ENCODE peak calls at places on chromosomes 16 and 17, in four cellular contexts. One of them, this sample, is unnamed.

GRCh38 chr16:83882118-83882879 is 16.6 kb upstream of the MLYCD start:
- DNase-seq in HFF-Myc: no peak
- DNase-seq in epithelial cell of esophagus: no peak
- DNase-seq in choroid plexus epithelial cell: no peak
- DNase-seq in this sample: no peak

GRCh38 chr16:68338326-68339119 is 27.7 kb downstream of the PRMT7 start:
- DNase-seq in HFF-Myc: no peak
- DNase-seq in epithelial cell of esophagus: no peak
- DNase-seq in choroid plexus epithelial cell: no peak
- DNase-seq in this sample: no peak

GRCh38 chr17:71229036-71229435 is 891.8 kb upstream of the SOX9 start:
- DNase-seq in HFF-Myc: no peak
- DNase-seq in epithelial cell of esophagus: no peak
- DNase-seq in choroid plexus epithelial cell: no peak
- DNase-seq in this sample: no peak

GRCh38 chr16:86990451-86990850 is 326.7 kb downstream of the C16orf95 start:
- DNase-seq in HFF-Myc: no peak
- DNase-seq in epithelial cell of esophagus: no peak
- DNase-seq in choroid plexus epithelial cell: no peak
- DNase-seq in this sample: no peak

GRCh38 chr17:6843241-6843890 is 11.8 kb upstream of the TEKT1 start:
- DNase-seq in HFF-Myc: peak; percentile 16
- DNase-seq in epithelial cell of esophagus: peak; percentile 73
- DNase-seq in choroid plexus epithelial cell: peak; percentile 74
- DNase-seq in this sample: no peak

GRCh38 chr17:45743626-45744326 is 40.3 kb upstream of the CRHR1 start:
- DNase-seq in HFF-Myc: no peak
- DNase-seq in epithelial cell of esophagus: no peak
- DNase-seq in choroid plexus epithelial cell: no peak
- DNase-seq in this sample: no peak

GRCh38 chr16:4371481-4372314 is at the start of gene VASN:
- DNase-seq in HFF-Myc: no peak
- DNase-seq in epithelial cell of esophagus: peak; percentile 72
- DNase-seq in choroid plexus epithelial cell: peak; percentile 76
- DNase-seq in this sample: peak; percentile 89

GRCh38 chr16:10256855-10257641 is 74.8 kb upstream of the GRIN2A start:
- DNase-seq in HFF-Myc: no peak
- DNase-seq in epithelial cell of esophagus: peak; percentile 35
- DNase-seq in choroid plexus epithelial cell: peak; percentile 43
- DNase-seq in this sample: peak; percentile 52

GRCh38 chr17:6163632-6164319 is 93.6 kb downstream of the WSCD1 start:
- DNase-seq in HFF-Myc: peak; percentile 2
- DNase-seq in epithelial cell of esophagus: peak; percentile 32
- DNase-seq in choroid plexus epithelial cell: no peak
- DNase-seq in this sample: no peak

GRCh38 chr17:34852141-34852540 is 109.1 kb downstream of the CCT6B start:
- DNase-seq in HFF-Myc: no peak
- DNase-seq in epithelial cell of esophagus: no peak
- DNase-seq in choroid plexus epithelial cell: no peak
- DNase-seq in this sample: no peak

GRCh38 chr17:64091116-64091515 is 38.8 kb downstream of the ERN1 start:
- DNase-seq in HFF-Myc: no peak
- DNase-seq in epithelial cell of esophagus: peak; percentile 66
- DNase-seq in choroid plexus epithelial cell: peak; percentile 28
- DNase-seq in this sample: no peak

GRCh38 chr17:27846042-27846655 is 45.8 kb upstream of the NOS2 start:
- DNase-seq in HFF-Myc: no peak
- DNase-seq in epithelial cell of esophagus: no peak
- DNase-seq in choroid plexus epithelial cell: no peak
- DNase-seq in this sample: no peak

GRCh38 chr17:46742539-46743270 is 75.8 kb downstream of the WNT3 start:
- DNase-seq in HFF-Myc: peak; percentile 32
- DNase-seq in epithelial cell of esophagus: peak; percentile 97
- DNase-seq in choroid plexus epithelial cell: peak; percentile 91
- DNase-seq in this sample: peak; percentile 84

GRCh38 chr16:12201216-12201615 is 224.7 kb downstream of the SNX29 start:
- DNase-seq in HFF-Myc: no peak
- DNase-seq in epithelial cell of esophagus: no peak
- DNase-seq in choroid plexus epithelial cell: peak; percentile 28
- DNase-seq in this sample: no peak

GRCh38 chr16:49695782-49696413 is 160.0 kb downstream of the ZNF423 start:
- DNase-seq in HFF-Myc: no peak
- DNase-seq in epithelial cell of esophagus: no peak
- DNase-seq in choroid plexus epithelial cell: no peak
- DNase-seq in this sample: no peak

GRCh38 chr17:60091109-60091508 is 12.4 kb upstream of the HEATR6 start:
- DNase-seq in HFF-Myc: no peak
- DNase-seq in epithelial cell of esophagus: no peak
- DNase-seq in choroid plexus epithelial cell: no peak
- DNase-seq in this sample: no peak

GRCh38 chr17:21194210-21194609 is 19.8 kb downstream of the TMEM11 start:
- DNase-seq in HFF-Myc: no peak
- DNase-seq in epithelial cell of esophagus: no peak
- DNase-seq in choroid plexus epithelial cell: peak; percentile 23
- DNase-seq in this sample: no peak

DNA sequence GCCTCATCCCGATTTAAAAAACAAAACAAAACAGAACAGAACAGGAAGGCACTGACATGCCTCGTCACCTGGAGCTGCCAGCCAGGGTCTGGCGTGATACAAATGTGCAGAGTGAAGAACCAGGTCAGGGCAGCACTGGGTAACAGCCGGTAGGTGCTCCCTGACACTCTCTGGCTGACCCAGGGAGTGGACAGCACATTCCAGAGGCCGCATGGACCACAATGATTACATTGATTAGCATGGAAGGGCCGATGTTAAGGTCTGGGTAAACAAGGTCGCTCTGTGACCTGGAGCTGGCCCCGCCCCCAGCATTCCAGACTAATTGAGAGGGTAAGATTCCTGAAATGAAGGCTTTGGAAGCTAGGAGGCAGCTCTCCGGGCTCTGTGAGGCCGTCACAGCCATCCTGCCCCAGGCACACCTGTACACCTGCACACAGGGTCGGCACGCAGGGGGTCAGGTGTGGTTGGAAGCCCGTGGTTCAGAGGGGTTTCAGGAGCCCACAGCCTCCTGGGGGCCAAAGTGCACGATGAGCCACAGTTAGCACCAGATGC is 21.4 kb downstream of the PIEZO1 start:
- DNase-seq in HFF-Myc: no peak
- DNase-seq in epithelial cell of esophagus: no peak
- DNase-seq in choroid plexus epithelial cell: no peak
- DNase-seq in this sample: peak; percentile 78
- TF ChIP-seq CTCF in HFF-Myc: no peak
- TF ChIP-seq CTCF in epithelial cell of esophagus: no peak
- TF ChIP-seq CTCF in choroid plexus epithelial cell: no peak
- TF ChIP-seq CTCF in this sample: no peak

GRCh38 chr16:70252355-70252988 is 732 bp upstream of the EXOSC6 start:
- DNase-seq in HFF-Myc: no peak
- DNase-seq in epithelial cell of esophagus: peak; percentile 46
- DNase-seq in choroid plexus epithelial cell: peak; percentile 19
- DNase-seq in this sample: peak; percentile 32
- TF ChIP-seq CTCF in HFF-Myc: peak; percentile 54
- TF ChIP-seq CTCF in epithelial cell of esophagus: peak; percentile 57
- TF ChIP-seq CTCF in choroid plexus epithelial cell: peak; percentile 60
- TF ChIP-seq CTCF in this sample: peak; percentile 36

GRCh38 chr17:32261937-32262510 is 3.6 kb upstream of the RHBDL3 start:
- DNase-seq in HFF-Myc: no peak
- DNase-seq in epithelial cell of esophagus: no peak
- DNase-seq in choroid plexus epithelial cell: no peak
- DNase-seq in this sample: no peak

GRCh38 chr17:32265192-32265895 is at the start of gene RHBDL3:
- DNase-seq in HFF-Myc: no peak
- DNase-seq in epithelial cell of esophagus: no peak
- DNase-seq in choroid plexus epithelial cell: no peak
- DNase-seq in this sample: no peak

GRCh38 chr17:32264823-32265191 is 825 bp upstream of the RHBDL3 start:
- DNase-seq in HFF-Myc: no peak
- DNase-seq in epithelial cell of esophagus: no peak
- DNase-seq in choroid plexus epithelial cell: no peak
- DNase-seq in this sample: no peak

GRCh38 chr17:32265896-32266388 is 310 bp downstream of the RHBDL3 start:
- DNase-seq in HFF-Myc: no peak
- DNase-seq in epithelial cell of esophagus: no peak
- DNase-seq in choroid plexus epithelial cell: no peak
- DNase-seq in this sample: no peak

GRCh38 chr17:32264140-32264799 is 1.4 kb upstream of the RHBDL3 start:
- DNase-seq in HFF-Myc: no peak
- DNase-seq in epithelial cell of esophagus: no peak
- DNase-seq in choroid plexus epithelial cell: no peak
- DNase-seq in this sample: no peak
- TF ChIP-seq CTCF in HFF-Myc: no peak
- TF ChIP-seq CTCF in epithelial cell of esophagus: no peak
- TF ChIP-seq CTCF in choroid plexus epithelial cell: peak; percentile 37
- TF ChIP-seq CTCF in this sample: no peak

GRCh38 chr17:37413875-37414519 is 7.3 kb downstream of the TADA2A start:
- DNase-seq in HFF-Myc: no peak
- DNase-seq in epithelial cell of esophagus: peak; percentile 10
- DNase-seq in choroid plexus epithelial cell: peak; percentile 41
- DNase-seq in this sample: no peak
- TF ChIP-seq CTCF in HFF-Myc: peak; percentile 16
- TF ChIP-seq CTCF in epithelial cell of esophagus: peak; percentile 19
- TF ChIP-seq CTCF in choroid plexus epithelial cell: peak; percentile 51
- TF ChIP-seq CTCF in this sample: peak; percentile 64

GRCh38 chr17:33292981-33293867 is at the start of gene ASIC2:
- DNase-seq in HFF-Myc: no peak
- DNase-seq in epithelial cell of esophagus: peak; percentile 74
- DNase-seq in choroid plexus epithelial cell: no peak
- DNase-seq in this sample: no peak
- TF ChIP-seq CTCF in HFF-Myc: no peak
- TF ChIP-seq CTCF in epithelial cell of esophagus: peak; percentile 21
- TF ChIP-seq CTCF in choroid plexus epithelial cell: no peak
- TF ChIP-seq CTCF in this sample: no peak

GRCh38 chr17:68513932-68514331 is 1.7 kb downstream of the PRKAR1A start:
- DNase-seq in HFF-Myc: no peak
- DNase-seq in epithelial cell of esophagus: no peak
- DNase-seq in choroid plexus epithelial cell: no peak
- DNase-seq in this sample: no peak

GRCh38 chr17:68511671-68512246 is 471 bp upstream of the PRKAR1A start:
- DNase-seq in HFF-Myc: peak; percentile 59
- DNase-seq in epithelial cell of esophagus: no peak
- DNase-seq in choroid plexus epithelial cell: peak; percentile 78
- DNase-seq in this sample: peak; percentile 78

GRCh38 chr17:68512967-68513474 is 791 bp downstream of the PRKAR1A start:
- DNase-seq in HFF-Myc: no peak
- DNase-seq in epithelial cell of esophagus: peak; percentile 48
- DNase-seq in choroid plexus epithelial cell: peak; percentile 59
- DNase-seq in this sample: peak; percentile 8

GRCh38 chr17:68511254-68511670 is 968 bp upstream of the PRKAR1A start:
- DNase-seq in HFF-Myc: peak; percentile 42
- DNase-seq in epithelial cell of esophagus: no peak
- DNase-seq in choroid plexus epithelial cell: no peak
- DNase-seq in this sample: no peak

DNA sequence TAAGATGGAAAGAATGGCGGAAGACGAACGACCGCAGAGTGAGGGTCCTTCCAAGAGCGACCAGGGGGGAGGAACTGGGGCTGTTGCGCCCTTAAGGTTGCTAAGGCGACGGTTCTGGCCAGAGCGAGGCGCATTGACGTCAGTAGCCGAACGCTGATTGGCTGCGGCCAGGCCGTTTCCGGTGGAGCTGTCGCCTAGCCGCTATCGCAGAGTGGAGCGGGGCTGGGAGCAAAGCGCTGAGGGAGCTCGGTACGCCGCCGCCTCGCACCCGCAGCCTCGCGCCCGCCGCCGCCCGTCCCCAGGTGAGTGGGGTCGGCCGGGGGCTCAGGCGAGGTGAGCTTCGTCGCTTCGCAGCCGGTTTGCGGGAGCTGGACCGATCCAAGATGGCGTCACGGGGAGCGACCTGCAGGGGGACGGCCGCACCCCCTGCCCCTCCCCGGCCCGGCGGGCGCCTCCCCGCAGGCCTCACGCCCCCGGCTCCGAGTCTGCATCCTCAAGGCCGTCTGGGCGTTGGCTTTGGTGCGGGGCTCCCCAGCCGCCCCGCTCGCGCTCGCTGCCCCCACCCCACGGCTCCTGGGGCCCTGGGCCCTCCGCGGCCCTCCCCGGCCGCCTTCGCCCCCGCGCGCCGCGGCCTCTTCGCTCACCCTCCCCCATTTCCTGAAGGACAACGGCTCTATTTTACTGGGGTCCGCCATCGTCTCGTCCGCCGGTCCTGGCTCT is at the start of gene PRKAR1A:
- DNase-seq in HFF-Myc: peak; percentile 90
- DNase-seq in epithelial cell of esophagus: peak; percentile 93
- DNase-seq in choroid plexus epithelial cell: peak; percentile 97
- DNase-seq in this sample: peak; percentile 90
- TF ChIP-seq CTCF in HFF-Myc: no peak
- TF ChIP-seq CTCF in epithelial cell of esophagus: no peak
- TF ChIP-seq CTCF in choroid plexus epithelial cell: no peak
- TF ChIP-seq CTCF in this sample: no peak

GRCh38 chr17:49218941-49219913 is 8.7 kb downstream of the ABI3 start:
- DNase-seq in HFF-Myc: no peak
- DNase-seq in epithelial cell of esophagus: no peak
- DNase-seq in choroid plexus epithelial cell: no peak
- DNase-seq in this sample: peak; percentile 56
- TF ChIP-seq CTCF in HFF-Myc: peak; percentile 11
- TF ChIP-seq CTCF in epithelial cell of esophagus: no peak
- TF ChIP-seq CTCF in choroid plexus epithelial cell: peak; percentile 43
- TF ChIP-seq CTCF in this sample: peak; percentile 40

GRCh38 chr16:82630219-82630618 is 3.5 kb downstream of the CDH13 start:
- DNase-seq in HFF-Myc: no peak
- DNase-seq in epithelial cell of esophagus: peak; percentile 38
- DNase-seq in choroid plexus epithelial cell: no peak
- DNase-seq in this sample: no peak
- TF ChIP-seq CTCF in HFF-Myc: no peak
- TF ChIP-seq CTCF in epithelial cell of esophagus: no peak
- TF ChIP-seq CTCF in choroid plexus epithelial cell: no peak
- TF ChIP-seq CTCF in this sample: no peak